ENCODE peak calls at places on chromosome 14, in four cellular contexts. K, J, I and W are unnamed samples. For H3K4me1, the result is how much of the 10 kb centered on the place peaks cover.

GRCh38 chr14:100305446-100306255 is 593 bp downstream of the SLC25A29 start:
- DNase-seq in K (peak), J (peak), I (peak), W (no peak)

GRCh38 chr14:67609642-67610310 is 9.7 kb upstream of the PIGH start:
- DNase-seq in K (no peak), I (no peak), J (no peak), W (no peak)

GRCh38 chr14:57405562-57405961 is 15.2 kb downstream of the NAA30 start:
- DNase-seq in J (no peak), I (no peak), K (no peak), W (no peak)

GRCh38 chr14:64738306-64738879 is 34.2 kb downstream of the PLEKHG3 start:
- DNase-seq in I (no peak), K (no peak), J (no peak), W (no peak)

GRCh38 chr14:89853976-89854693 is 100.4 kb downstream of the EFCAB11 start:
- DNase-seq in K (no peak), I (no peak), J (no peak), W (no peak)

GRCh38 chr14:72518809-72519377 is 375.0 kb downstream of the DPF3 start:
- DNase-seq in K (no peak), I (no peak), J (no peak), W (no peak)

GRCh38 chr14:26255213-26255612 is 342.6 kb downstream of the NOVA1 start:
- DNase-seq in J (no peak), K (no peak), I (no peak), W (no peak)

GRCh38 chr14:100408350-100409015 is 85.3 kb downstream of the SLC25A47 start:
- DNase-seq in J (no peak), I (no peak), K (peak), W (no peak)

GRCh38 chr14:60805881-60806569 is 71.5 kb downstream of the MNAT1 start:
- DNase-seq in I (no peak), K (no peak), J (no peak), W (no peak)

GRCh38 chr14:39739796-39740195 is 307.6 kb upstream of the FBXO33 start:
- DNase-seq in J (no peak), I (no peak), K (no peak), W (no peak)

GRCh38 chr14:100469632-100470522 is 117.3 kb downstream of the BEGAIN start:
- DNase-seq in J (no peak), K (no peak), I (no peak), W (no peak)

GRCh38 chr14:38210587-38211257 is 3.0 kb downstream of the SSTR1 start:
- DNase-seq in I (no peak), J (peak), K (no peak), W (no peak)

GRCh38 chr14:80586116-80586515 is 355.4 kb downstream of the CEP128 start:
- DNase-seq in K (no peak), J (no peak), I (no peak), W (no peak)

GRCh38 chr14:34106310-34106709 is 155.4 kb upstream of the EGLN3 start:
- DNase-seq in I (no peak), J (no peak), K (no peak), W (no peak)

GRCh38 chr14:100609331-100609870 is 22.2 kb upstream of the BEGAIN start:
- DNase-seq in J (peak), K (no peak), I (no peak), W (no peak)

GRCh38 chr14:34036319-34036761 is 85.5 kb upstream of the EGLN3 start:
- DNase-seq in K (no peak), J (no peak), I (no peak), W (no peak)

GRCh38 chr14:59117754-59118153 is 70.7 kb upstream of the DAAM1 start:
- DNase-seq in I (no peak), K (no peak), J (no peak), W (no peak)

GRCh38 chr14:100317897-100318808 is 5.0 kb upstream of the SLC25A47 start:
- DNase-seq in I (peak), K (peak), J (peak), W (peak)

GRCh38 chr14:32940066-32940651 is 1.5 kb downstream of the NPAS3 start:
- DNase-seq in J (peak), K (peak), I (no peak), W (no peak)

GRCh38 chr14:99603471-99603933 is 505 bp downstream of the CCDC85C start:
- DNase-seq in K (peak), I (peak), J (peak), W (no peak)

GRCh38 chr14:63470877-63471565 is 72.2 kb downstream of the PPP2R5E start:
- DNase-seq in K (no peak), J (no peak), I (no peak), W (no peak)

GRCh38 chr14:53793790-53794560 is 162.7 kb downstream of the BMP4 start:
- DNase-seq in I (peak), J (no peak), K (no peak), W (no peak)

GRCh38 chr14:70098257-70098809 is 90.4 kb downstream of the SLC8A3 start:
- DNase-seq in I (no peak), J (no peak), K (no peak), W (no peak)

DNA sequence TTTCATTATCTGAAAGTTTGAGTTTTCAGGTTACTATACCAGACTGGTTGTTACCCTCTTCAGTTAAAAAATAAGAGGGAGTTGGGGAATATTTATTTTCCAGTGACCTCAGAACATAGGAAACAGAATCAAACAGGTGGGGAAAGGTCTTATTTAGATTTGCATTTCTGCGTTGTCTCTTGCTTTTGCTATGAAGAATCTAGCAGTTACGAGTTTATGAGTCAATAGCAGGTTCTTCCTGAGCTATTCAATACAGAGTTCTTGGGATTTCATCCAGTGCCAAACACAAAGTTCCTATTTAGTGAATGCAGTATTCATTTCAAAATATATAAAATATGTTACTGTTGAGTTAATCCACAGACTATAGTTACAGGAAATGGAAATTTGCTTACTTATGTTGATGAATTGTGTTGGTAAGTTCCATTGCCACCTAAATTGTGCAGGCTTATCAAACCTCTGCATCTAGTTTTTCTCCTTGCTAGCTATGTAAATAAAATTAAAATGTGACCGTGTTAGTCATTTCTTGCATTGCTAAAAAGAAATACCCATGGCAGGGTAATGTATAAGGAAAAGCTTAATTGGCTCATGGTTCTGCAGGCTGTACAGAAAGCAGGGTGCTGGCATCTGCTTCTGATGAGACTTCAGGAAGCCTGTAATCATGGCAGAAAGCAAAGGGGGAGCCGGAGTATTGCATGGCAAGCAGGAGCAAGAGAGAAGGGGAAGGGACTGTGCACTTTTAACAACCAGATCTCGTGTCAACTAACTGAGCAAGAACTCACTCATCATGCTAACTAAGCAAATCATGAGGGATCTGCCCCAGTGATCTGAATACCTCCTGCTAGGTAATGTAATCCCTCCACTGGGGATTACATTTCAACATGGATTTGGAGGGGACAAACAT is 110.2 kb downstream of the KTN1 start:
- DNase-seq in J (no peak), K (no peak), I (no peak), W (no peak)
- H3K4me1 ChIP-seq in J (under half), K (under half), I (under half), W (under half)

GRCh38 chr14:49957089-49957852 is 64.4 kb downstream of the ARF6 start:
- DNase-seq in K (no peak), J (no peak), I (no peak), W (no peak)
- TF ChIP-seq POLR2A in K (no peak), J (no peak), I (no peak), W (no peak)

DNA sequence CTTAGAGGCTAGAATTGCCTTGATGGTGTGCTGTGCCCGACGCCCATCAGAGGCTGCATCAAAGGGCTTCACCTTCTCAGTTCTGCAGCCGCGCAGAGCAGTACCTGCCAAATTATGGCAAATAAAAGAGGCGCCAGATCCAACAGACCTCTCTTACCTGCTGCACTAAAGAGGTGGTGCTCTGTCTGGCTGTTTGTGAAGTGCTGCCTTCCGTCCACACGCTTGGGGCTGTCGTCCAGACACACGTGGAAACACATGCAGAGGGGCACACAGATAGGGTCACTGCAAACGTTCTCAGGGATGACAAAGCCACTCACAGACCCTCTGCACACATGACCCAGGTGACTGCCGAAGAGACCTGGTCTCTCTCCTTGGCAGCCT is 617.5 kb downstream of the VRK1 start:
- DNase-seq in K (no peak), J (no peak), I (no peak), W (no peak)
- H3K4me1 ChIP-seq in K (under half), J (under half), I (under half), W (under half)

GRCh38 chr14:23561873-23562821 is 5.4 kb downstream of the AP1G2 start:
- DNase-seq in K (no peak), I (no peak), J (no peak), W (no peak)
- TF ChIP-seq POLR2A in K (no peak), I (no peak), J (no peak), W (no peak)

DNA sequence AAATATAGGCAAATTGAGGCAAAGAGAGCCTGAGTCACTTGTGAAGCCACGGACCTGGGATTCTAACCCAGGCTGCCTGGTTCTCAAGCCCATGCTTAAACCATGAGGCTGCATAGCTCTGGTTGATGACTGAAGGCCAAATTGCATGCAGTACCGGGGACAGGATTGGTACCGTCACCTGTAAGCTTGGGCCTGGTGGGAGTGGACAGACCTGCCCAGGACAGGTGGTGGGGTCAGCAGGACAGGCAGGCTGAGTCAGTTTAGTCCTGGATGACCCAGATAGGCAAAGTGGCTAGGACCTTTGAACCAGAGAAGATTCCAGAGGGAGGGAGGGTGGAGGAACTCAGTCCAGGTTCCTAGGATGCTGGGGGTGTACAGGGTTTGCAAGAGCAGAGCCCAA is 25.8 kb downstream of the RIN3 start:
- DNase-seq in J (peak), I (no peak), K (no peak), W (no peak)
- H3K4me1 ChIP-seq in J (under half), I (under half), K (under half), W (under half)

DNA sequence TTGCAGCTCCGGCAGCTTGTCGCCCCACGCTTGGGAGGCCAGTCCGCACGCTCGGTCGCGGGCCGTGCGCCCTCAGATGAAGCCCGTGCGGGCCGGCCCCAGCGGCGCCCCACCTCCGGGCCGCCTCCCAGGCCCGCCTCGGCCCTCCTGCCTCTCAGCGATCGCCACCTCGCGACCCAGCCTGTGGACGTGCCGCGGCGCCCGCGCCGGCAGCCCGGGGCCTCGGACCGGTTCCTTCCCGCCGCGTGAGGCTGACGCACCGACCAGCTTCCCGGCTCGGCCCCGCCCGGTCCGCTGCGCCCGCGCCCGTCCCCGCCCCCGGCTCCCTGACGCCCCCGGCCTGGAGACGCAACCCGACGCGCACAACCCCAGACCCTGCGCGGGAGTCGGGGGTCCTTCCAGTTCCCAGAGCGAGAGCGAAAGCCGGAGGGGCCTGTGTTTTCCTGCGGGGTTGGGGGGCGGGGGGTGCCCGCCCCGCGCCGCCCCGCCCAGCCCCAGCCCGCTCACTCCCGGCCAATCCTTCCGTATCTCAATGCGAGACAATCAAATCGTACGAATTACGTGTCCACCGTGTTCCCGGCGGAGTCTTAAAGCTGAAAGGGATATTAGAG is at the start of gene ERO1A:
- DNase-seq in I (peak), K (peak), J (peak), W (peak)
- TF ChIP-seq POLR2A in I (peak), K (peak), J (peak), W (no peak)

DNA sequence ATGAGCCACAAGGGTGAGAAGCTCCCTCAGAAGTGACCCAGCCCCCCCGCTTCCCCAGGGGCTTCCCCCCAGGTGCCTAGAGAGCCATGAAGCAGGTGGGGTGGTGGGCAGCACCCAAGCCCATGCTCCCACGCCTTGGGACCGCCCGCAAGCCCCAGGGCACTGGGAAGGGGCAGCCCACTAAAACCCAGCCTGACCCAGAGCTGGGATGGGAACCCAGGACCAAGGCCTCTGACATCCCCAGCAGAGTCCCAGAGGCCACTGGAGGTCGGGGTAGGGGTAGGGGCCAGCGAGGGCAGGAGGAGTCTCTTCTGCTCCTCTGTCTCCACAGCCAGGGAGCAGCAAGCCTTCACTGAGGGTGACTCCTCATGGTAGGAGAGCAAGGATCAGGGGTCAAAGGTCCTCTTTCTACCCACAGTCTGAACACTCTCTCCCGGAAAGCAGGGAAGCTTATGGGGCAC is 86.5 kb upstream of the ZFP36L1 start:
- DNase-seq in I (no peak), K (no peak), J (no peak), W (no peak)
- H3K4me1 ChIP-seq in I (under half), K (under half), J (under half), W (under half)

GRCh38 chr14:105850853-105851581 is 324.6 kb downstream of the TMEM121 start:
- DNase-seq in J (no peak), K (peak), I (no peak), W (no peak)
- TF ChIP-seq POLR2A in J (no peak), K (no peak), I (no peak), W (no peak)

GRCh38 chr14:95236221-95236620 is 78.9 kb upstream of the DICER1 start:
- DNase-seq in J (no peak), K (no peak), I (no peak), W (no peak)
- H3K4me1 ChIP-seq in J (under half), K (under half), I (under half), W (under half)

DNA sequence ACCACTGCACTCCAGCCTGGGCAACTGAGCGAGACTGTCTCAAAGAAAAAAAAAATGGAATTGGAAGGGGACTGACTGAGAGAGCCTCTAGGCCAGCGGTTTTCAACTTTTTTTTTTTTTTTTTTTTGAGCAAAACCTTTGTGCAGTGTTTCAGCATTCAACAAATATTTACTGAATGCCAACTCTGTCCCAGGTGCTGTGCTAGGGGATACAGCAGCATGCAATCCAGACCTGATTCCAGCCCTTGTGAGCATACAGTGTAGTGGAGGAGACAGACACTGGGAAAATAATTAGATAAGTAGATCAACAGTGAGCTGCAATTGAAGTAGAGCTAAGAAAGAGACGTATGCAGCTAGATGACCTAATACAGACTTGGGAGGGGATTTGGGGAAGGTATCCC is 23.8 kb upstream of the LTBP2 start:
- DNase-seq in I (no peak), J (no peak), K (no peak), W (no peak)
- TF ChIP-seq POLR2A in I (no peak), J (no peak), K (no peak), W (no peak)